ENCODE peak calls at places on chromosomes 3 and 15, in eight cellular contexts. U is IMR-90, J is iPS-NIHi11, P is lower lobe of right lung, W is substantia nigra, O is GM12891, S is amygdala, C is AG04450. I is an unnamed sample.

GRCh38 chr3:195468391-195468776 is 25.6 kb upstream of the ACAP2 start:
- DNase-seq in U (no peak), J (no peak), P (no peak), W (no peak), O (no peak), S (no peak), C (no peak), I (no peak)

GRCh38 chr15:80931191-80931590 is 58.4 kb downstream of the MESD start:
- DNase-seq in U (no peak), J (no peak), P (no peak), W (no peak), O (no peak), S (no peak), C (no peak), I (no peak)

GRCh38 chr3:157502916-157503620 is at the start of gene VEPH1:
- DNase-seq in U (peak), J (peak), P (peak), W (no peak), O (no peak), S (no peak), C (peak), I (peak)

GRCh38 chr3:131277836-131278497 is 103.6 kb upstream of the NUDT16 start:
- DNase-seq in U (no peak), J (no peak), P (no peak), W (no peak), O (no peak), S (no peak), C (no peak), I (no peak)

GRCh38 chr15:36334059-36334458 is 245.4 kb upstream of the CDIN1 start:
- DNase-seq in U (peak), J (peak), P (no peak), W (no peak), O (no peak), S (no peak), C (no peak), I (no peak)

GRCh38 chr3:124297062-124297980 is 305.4 kb upstream of the ROPN1 start:
- DNase-seq in U (no peak), J (no peak), P (no peak), W (no peak), O (no peak), S (no peak), C (no peak), I (no peak)

GRCh38 chr15:88727439-88727838 is 75.8 kb upstream of the ACAN start:
- DNase-seq in U (no peak), J (peak), P (no peak), W (no peak), O (no peak), S (no peak), C (no peak), I (no peak)

GRCh38 chr15:23890218-23890617 is 203.1 kb upstream of the NDN start:
- DNase-seq in U (no peak), J (no peak), P (no peak), W (no peak), O (no peak), S (no peak), C (no peak), I (no peak)

GRCh38 chr15:82108489-82109078 is 62.8 kb upstream of the MEX3B start:
- DNase-seq in U (peak), J (peak), P (peak), W (no peak), O (peak), S (peak), C (no peak), I (peak)

GRCh38 chr3:173140986-173141385 is at the start of gene SPATA16:
- DNase-seq in U (no peak), J (no peak), P (no peak), W (no peak), O (no peak), S (no peak), C (no peak), I (no peak)

GRCh38 chr15:100704281-100705055 is 102.1 kb downstream of the ASB7 start:
- DNase-seq in U (peak), J (no peak), P (no peak), W (no peak), O (no peak), S (no peak), C (no peak), I (no peak)

GRCh38 chr15:71495381-71495780 is 315.0 kb upstream of the NR2E3 start:
- DNase-seq in U (no peak), J (no peak), P (no peak), W (no peak), O (no peak), S (no peak), C (no peak), I (no peak)

GRCh38 chr3:108471346-108471935 is 39.0 kb downstream of the MYH15 start:
- DNase-seq in U (peak), J (no peak), P (no peak), W (no peak), O (no peak), S (no peak), C (no peak), I (no peak)

GRCh38 chr3:45690331-45691035 is 1.3 kb downstream of the SACM1L start:
- DNase-seq in U (no peak), J (no peak), P (no peak), W (no peak), O (no peak), S (no peak), C (no peak), I (no peak)

GRCh38 chr3:50599716-50600118 is 11.9 kb downstream of the CISH start:
- DNase-seq in U (no peak), J (no peak), P (no peak), W (no peak), O (no peak), S (no peak), C (no peak), I (no peak)

GRCh38 chr3:120203016-120203415 is 82.0 kb downstream of the GPR156 start:
- DNase-seq in U (peak), J (no peak), P (no peak), W (no peak), O (no peak), S (no peak), C (peak), I (no peak)

GRCh38 chr15:58369261-58369699 is 62.5 kb upstream of the LIPC start:
- DNase-seq in U (peak), J (no peak), P (no peak), W (no peak), O (no peak), S (no peak), C (no peak), I (no peak)

GRCh38 chr3:69871256-69871655 is 128.3 kb upstream of the SAMMSON start:
- DNase-seq in U (no peak), J (peak), P (no peak), W (no peak), O (no peak), S (no peak), C (no peak), I (no peak)

GRCh38 chr15:71648095-71648494 is 162.3 kb upstream of the NR2E3 start:
- DNase-seq in U (no peak), J (no peak), P (no peak), W (no peak), O (no peak), S (no peak), C (no peak), I (no peak)

GRCh38 chr3:136353461-136353860 is 103.3 kb downstream of the PCCB start:
- DNase-seq in U (no peak), J (no peak), P (no peak), W (no peak), O (no peak), S (no peak), C (no peak), I (no peak)

GRCh38 chr3:149174901-149175300 is 45.5 kb downstream of the HPS3 start:
- DNase-seq in U (no peak), J (peak), P (no peak), W (no peak), O (no peak), S (no peak), C (no peak), I (no peak)

GRCh38 chr3:25455316-25456232 is 27.5 kb downstream of the RARB start:
- DNase-seq in U (no peak), J (no peak), P (no peak), W (no peak), O (no peak), S (peak), C (no peak), I (peak)

GRCh38 chr3:34864011-34864410 is 775.3 kb upstream of the ARPP21 start:
- DNase-seq in U (no peak), J (no peak), P (no peak), W (no peak), O (no peak), S (no peak), C (no peak), I (no peak)